ENCODE peak calls at places on chromosomes 16 and 17, in nine cellular contexts. S, R, C, V, D, O, F, Z and I are unnamed samples.

GRCh38 chr17:59141860-59142259 is 13.1 kb downstream of the SKA2 start:
- DNase-seq in S (no peak), R (no peak), C (no peak), V (no peak), D (no peak), O (no peak), F (no peak), Z (no peak), I (no peak)

GRCh38 chr16:65274576-65274975 is 152.7 kb upstream of the CDH11 start:
- DNase-seq in S (no peak), R (no peak), C (no peak), V (no peak), D (no peak), O (no peak), F (no peak), Z (no peak), I (no peak)

GRCh38 chr16:27894441-27894840 is 169.1 kb downstream of the GSG1L start:
- DNase-seq in S (no peak), R (no peak), C (no peak), V (no peak), D (no peak), O (no peak), F (no peak), Z (no peak), I (no peak)

GRCh38 chr16:80614908-80615696 is 74.3 kb downstream of the DYNLRB2 start:
- DNase-seq in S (no peak), R (no peak), C (no peak), V (no peak), D (no peak), O (no peak), F (peak; percentile 12), Z (no peak), I (no peak)

GRCh38 chr16:73047221-73047535 is 750 bp downstream of the ZFHX3 start:
- DNase-seq in S (no peak), R (no peak), C (no peak), V (no peak), D (no peak), O (no peak), F (no peak), Z (no peak), I (no peak)

GRCh38 chr17:19021622-19022083 is 17.1 kb upstream of the FAM83G start:
- DNase-seq in S (no peak), R (no peak), C (peak; percentile 18), V (no peak), D (peak; percentile 40), O (no peak), F (peak; percentile 59), Z (no peak), I (peak; percentile 25)

GRCh38 chr16:76670125-76670857 is 393.1 kb downstream of the CNTNAP4 start:
- DNase-seq in S (no peak), R (no peak), C (no peak), V (no peak), D (no peak), O (no peak), F (no peak), Z (no peak), I (no peak)

GRCh38 chr16:3026609-3027487 is 3.0 kb downstream of the THOC6 start:
- DNase-seq in S (no peak), R (no peak), C (no peak), V (no peak), D (no peak), O (no peak), F (no peak), Z (no peak), I (no peak)

GRCh38 chr16:89586853-89587252 is 11.3 kb downstream of the CPNE7 start:
- DNase-seq in S (no peak), R (no peak), C (no peak), V (no peak), D (no peak), O (no peak), F (no peak), Z (no peak), I (no peak)

GRCh38 chr16:67071476-67072048 is 38.2 kb upstream of the PHAF1 start:
- DNase-seq in S (no peak), R (no peak), C (no peak), V (no peak), D (no peak), O (no peak), F (no peak), Z (no peak), I (no peak)

GRCh38 chr17:83079766-83080616 is 582 bp downstream of the METRNL start:
- DNase-seq in S (no peak), R (no peak), C (no peak), V (no peak), D (no peak), O (no peak), F (no peak), Z (no peak), I (peak; percentile 66)

GRCh38 chr17:17146791-17147406 is 59.2 kb downstream of the PLD6 start:
- DNase-seq in S (no peak), R (no peak), C (peak; percentile 39), V (no peak), D (no peak), O (no peak), F (peak; percentile 72), Z (no peak), I (peak; percentile 46)

GRCh38 chr16:54152362-54153239 is 134.0 kb downstream of the IRX3 start:
- DNase-seq in S (no peak), R (no peak), C (no peak), V (no peak), D (no peak), O (no peak), F (peak; percentile 57), Z (no peak), I (peak; percentile 45)

DNA sequence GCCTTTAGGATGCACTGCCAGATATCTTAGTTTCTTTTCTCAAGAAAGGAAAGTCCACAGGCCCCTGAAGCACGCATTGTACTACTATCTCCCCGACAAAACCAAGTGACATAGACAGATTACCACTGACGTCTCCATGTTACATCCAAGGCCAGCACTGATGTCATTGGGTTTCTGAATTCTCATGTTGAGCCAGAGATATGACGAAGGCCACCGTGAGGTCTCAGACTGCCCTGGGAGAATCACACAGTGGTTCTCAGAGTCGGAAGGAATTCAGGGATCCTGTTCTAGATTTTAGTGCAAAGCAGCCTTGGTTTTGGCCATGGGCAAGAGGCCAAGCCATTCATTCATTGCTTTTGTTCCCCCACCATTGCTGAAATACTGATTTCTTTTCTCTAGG is 222.1 kb downstream of the MSI2 start:
- DNase-seq in S (no peak), R (no peak), C (no peak), V (no peak), D (no peak), O (no peak), F (no peak), Z (no peak), I (no peak)
- H3K4me1 ChIP-seq in S (no peaks in the 10 kb centered on the region), R (no peaks in the 10 kb centered on the region), C (peaks cover 7% of the 10 kb centered on the region), V (peaks cover 40% of the 10 kb centered on the region), D (peaks cover 16% of the 10 kb centered on the region), O (peaks cover 12% of the 10 kb centered on the region), F (peaks cover 25% of the 10 kb centered on the region), Z (no peaks in the 10 kb centered on the region), I (peaks cover 49% of the 10 kb centered on the region)

GRCh38 chr16:4370151-4370550 is 1.5 kb upstream of the VASN start:
- DNase-seq in S (no peak), R (no peak), C (no peak), V (no peak), D (no peak), O (no peak), F (no peak), Z (no peak), I (no peak)

GRCh38 chr16:4372315-4372577 is 598 bp downstream of the VASN start:
- DNase-seq in S (no peak), R (no peak), C (no peak), V (no peak), D (no peak), O (no peak), F (no peak), Z (no peak), I (no peak)

GRCh38 chr16:4372578-4373355 is 1.1 kb downstream of the VASN start:
- DNase-seq in S (no peak), R (peak; percentile 41), C (no peak), V (no peak), D (no peak), O (no peak), F (no peak), Z (no peak), I (peak; percentile 47)

GRCh38 chr16:4370570-4371480 is 823 bp upstream of the VASN start:
- DNase-seq in S (peak; percentile 67), R (peak; percentile 66), C (no peak), V (no peak), D (no peak), O (no peak), F (no peak), Z (peak; percentile 82), I (no peak)

DNA sequence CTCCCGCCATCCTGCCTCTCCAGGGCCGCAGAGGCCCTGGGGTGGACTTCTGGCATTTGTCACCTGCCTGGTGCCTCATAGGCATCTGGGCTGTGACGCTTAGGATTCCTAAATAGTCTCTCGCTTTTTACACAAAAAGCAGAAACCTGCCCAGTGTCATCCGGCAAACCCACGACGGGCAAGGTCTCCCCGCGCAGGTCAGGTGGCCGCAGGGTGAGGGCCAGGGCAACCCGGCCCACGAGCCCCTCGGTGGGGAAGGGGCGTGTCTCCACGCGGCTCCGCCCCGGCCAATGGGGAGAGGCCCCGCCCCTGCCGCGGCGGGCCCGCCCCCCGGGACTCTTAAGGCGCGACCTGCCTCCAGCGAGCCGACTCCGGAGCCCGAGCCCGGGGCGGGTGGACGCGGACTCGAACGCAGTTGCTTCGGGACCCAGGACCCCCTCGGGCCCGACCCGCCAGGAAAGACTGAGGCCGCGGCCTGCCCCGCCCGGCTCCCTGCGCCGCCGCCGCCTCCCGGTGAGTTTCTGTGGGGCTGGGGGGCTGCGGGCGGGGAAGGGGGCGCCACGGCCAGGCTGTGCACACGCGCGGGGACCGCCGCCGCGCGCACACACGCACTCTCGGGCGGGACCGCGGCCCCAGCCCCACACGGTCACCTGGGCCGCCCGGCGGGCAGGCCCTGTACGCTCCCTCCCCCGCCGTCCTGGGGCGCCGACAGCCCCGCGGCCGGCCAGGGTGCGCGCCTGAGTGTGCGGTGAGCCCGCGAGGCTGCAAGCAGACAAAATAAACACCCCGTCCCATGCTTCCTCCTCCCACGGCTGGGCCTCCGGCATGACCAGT is at the start of gene VASN:
- DNase-seq in S (peak; percentile 72), R (peak; percentile 79), C (peak; percentile 71), V (no peak), D (peak; percentile 75), O (peak; percentile 68), F (peak; percentile 79), Z (no peak), I (peak; percentile 90)
- H3K4me1 ChIP-seq in S (peaks cover 44% of the 10 kb centered on the region), R (peaks cover 3% of the 10 kb centered on the region), C (peaks cover 37% of the 10 kb centered on the region), V (peaks cover 99% of the 10 kb centered on the region), D (peaks cover 19% of the 10 kb centered on the region), O (peaks cover 18% of the 10 kb centered on the region), F (peaks cover 43% of the 10 kb centered on the region), Z (peaks cover 22% of the 10 kb centered on the region), I (peaks cover 34% of the 10 kb centered on the region)

DNA sequence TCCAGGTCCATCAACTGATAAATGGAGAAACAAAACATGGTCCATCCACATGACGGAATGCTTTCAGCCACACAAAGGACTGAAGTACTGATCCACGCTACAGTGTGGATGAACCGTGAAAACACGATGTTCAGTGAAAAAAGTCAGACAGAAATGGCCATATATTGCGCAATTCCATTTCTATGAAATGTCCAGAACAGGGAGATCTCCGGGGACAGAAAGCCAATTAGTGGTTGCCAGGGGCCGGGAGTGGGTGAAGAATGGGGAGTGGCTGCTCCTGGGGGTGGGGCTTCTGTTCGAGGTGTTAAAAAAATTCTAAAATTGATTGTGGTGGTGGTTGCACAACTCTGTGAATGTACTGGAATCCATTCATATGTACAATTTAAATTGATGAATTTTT is 154.9 kb upstream of the HSBP1 start:
- DNase-seq in S (no peak), R (no peak), C (no peak), V (no peak), D (no peak), O (no peak), F (no peak), Z (no peak), I (no peak)
- H3K4me1 ChIP-seq in S (no peaks in the 10 kb centered on the region), R (no peaks in the 10 kb centered on the region), C (no peaks in the 10 kb centered on the region), V (no peaks in the 10 kb centered on the region), D (no peaks in the 10 kb centered on the region), O (no peaks in the 10 kb centered on the region), F (peaks cover 19% of the 10 kb centered on the region), Z (no peaks in the 10 kb centered on the region), I (no peaks in the 10 kb centered on the region)

GRCh38 chr17:34251186-34251585 is 3.9 kb upstream of the CCL2 start:
- DNase-seq in S (no peak), R (no peak), C (no peak), V (no peak), D (no peak), O (no peak), F (no peak), Z (no peak), I (no peak)
- H3K4me1 ChIP-seq in S (peaks cover 31% of the 10 kb centered on the region), R (no peaks in the 10 kb centered on the region), C (no peaks in the 10 kb centered on the region), V (peaks cover 88% of the 10 kb centered on the region), D (no peaks in the 10 kb centered on the region), O (no peaks in the 10 kb centered on the region), F (peaks cover 31% of the 10 kb centered on the region), Z (peaks cover 55% of the 10 kb centered on the region), I (peaks cover 13% of the 10 kb centered on the region)